ENCODE peak calls at places on chromosomes 11 and 22, in nine cellular contexts. One of them, this sample, is unnamed.

GRCh38 chr11:75384438-75385080 is 14.8 kb upstream of the RPS3 start:
- DNase-seq in PC-9: peak
- DNase-seq in B cell: peak
- DNase-seq in thoracic aorta: no peak
- DNase-seq in ovary: peak
- DNase-seq in fibroblast of pulmonary artery: peak
- DNase-seq in tibial nerve: peak
- DNase-seq in AG04450: no peak
- DNase-seq in adrenal gland: peak
- DNase-seq in this sample: peak

GRCh38 chr22:36860821-36861659 is at the start of gene NCF4:
- DNase-seq in adrenal gland: peak
- DNase-seq in ovary: no peak
- DNase-seq in B cell: peak
- DNase-seq in tibial nerve: peak
- DNase-seq in fibroblast of pulmonary artery: no peak
- DNase-seq in PC-9: peak
- DNase-seq in AG04450: no peak
- DNase-seq in thoracic aorta: peak
- DNase-seq in this sample: peak

GRCh38 chr11:79074547-79074946 is 366.3 kb downstream of the TENM4 start:
- DNase-seq in B cell: no peak
- DNase-seq in thoracic aorta: no peak
- DNase-seq in fibroblast of pulmonary artery: no peak
- DNase-seq in AG04450: no peak
- DNase-seq in PC-9: no peak
- DNase-seq in ovary: no peak
- DNase-seq in adrenal gland: no peak
- DNase-seq in tibial nerve: no peak
- DNase-seq in this sample: no peak

GRCh38 chr22:35140879-35141745 is 75.2 kb downstream of the ISX start:
- DNase-seq in ovary: no peak
- DNase-seq in AG04450: no peak
- DNase-seq in fibroblast of pulmonary artery: no peak
- DNase-seq in B cell: no peak
- DNase-seq in PC-9: peak
- DNase-seq in tibial nerve: no peak
- DNase-seq in adrenal gland: no peak
- DNase-seq in thoracic aorta: no peak
- DNase-seq in this sample: peak

GRCh38 chr11:133787379-133788103 is 57.8 kb downstream of the SPATA19 start:
- DNase-seq in tibial nerve: no peak
- DNase-seq in PC-9: no peak
- DNase-seq in thoracic aorta: no peak
- DNase-seq in fibroblast of pulmonary artery: no peak
- DNase-seq in ovary: no peak
- DNase-seq in AG04450: no peak
- DNase-seq in B cell: no peak
- DNase-seq in adrenal gland: no peak
- DNase-seq in this sample: no peak

GRCh38 chr11:106271126-106271525 is 193.7 kb downstream of the AASDHPPT start:
- DNase-seq in fibroblast of pulmonary artery: no peak
- DNase-seq in thoracic aorta: no peak
- DNase-seq in B cell: no peak
- DNase-seq in PC-9: no peak
- DNase-seq in AG04450: no peak
- DNase-seq in tibial nerve: no peak
- DNase-seq in adrenal gland: no peak
- DNase-seq in ovary: no peak
- DNase-seq in this sample: no peak

GRCh38 chr11:116879789-116880402 is 42.5 kb upstream of the APOA1 start:
- DNase-seq in ovary: no peak
- DNase-seq in thoracic aorta: no peak
- DNase-seq in B cell: no peak
- DNase-seq in PC-9: peak
- DNase-seq in tibial nerve: peak
- DNase-seq in fibroblast of pulmonary artery: peak
- DNase-seq in AG04450: peak
- DNase-seq in adrenal gland: no peak
- DNase-seq in this sample: peak

GRCh38 chr22:25940479-25940878 is 198.5 kb downstream of the MYO18B start:
- DNase-seq in thoracic aorta: no peak
- DNase-seq in adrenal gland: no peak
- DNase-seq in fibroblast of pulmonary artery: no peak
- DNase-seq in B cell: no peak
- DNase-seq in tibial nerve: no peak
- DNase-seq in ovary: no peak
- DNase-seq in PC-9: no peak
- DNase-seq in AG04450: no peak
- DNase-seq in this sample: no peak

GRCh38 chr11:8793114-8793777 is 110.7 kb downstream of the RPL27A start:
- DNase-seq in fibroblast of pulmonary artery: peak
- DNase-seq in adrenal gland: no peak
- DNase-seq in thoracic aorta: no peak
- DNase-seq in PC-9: no peak
- DNase-seq in tibial nerve: no peak
- DNase-seq in AG04450: no peak
- DNase-seq in B cell: no peak
- DNase-seq in ovary: no peak
- DNase-seq in this sample: no peak

GRCh38 chr11:8792636-8793035 is 110.0 kb downstream of the RPL27A start:
- DNase-seq in ovary: no peak
- DNase-seq in fibroblast of pulmonary artery: no peak
- DNase-seq in thoracic aorta: no peak
- DNase-seq in tibial nerve: no peak
- DNase-seq in PC-9: no peak
- DNase-seq in B cell: no peak
- DNase-seq in AG04450: no peak
- DNase-seq in adrenal gland: no peak
- DNase-seq in this sample: no peak

GRCh38 chr11:8796926-8797325 is 114.1 kb upstream of the AKIP1 start:
- DNase-seq in adrenal gland: no peak
- DNase-seq in ovary: no peak
- DNase-seq in AG04450: no peak
- DNase-seq in B cell: no peak
- DNase-seq in tibial nerve: no peak
- DNase-seq in PC-9: no peak
- DNase-seq in fibroblast of pulmonary artery: no peak
- DNase-seq in thoracic aorta: no peak
- DNase-seq in this sample: no peak

GRCh38 chr11:8794126-8794525 is 111.5 kb downstream of the RPL27A start:
- DNase-seq in ovary: no peak
- DNase-seq in thoracic aorta: no peak
- DNase-seq in PC-9: no peak
- DNase-seq in AG04450: no peak
- DNase-seq in fibroblast of pulmonary artery: no peak
- DNase-seq in B cell: no peak
- DNase-seq in tibial nerve: no peak
- DNase-seq in adrenal gland: no peak
- DNase-seq in this sample: no peak

DNA sequence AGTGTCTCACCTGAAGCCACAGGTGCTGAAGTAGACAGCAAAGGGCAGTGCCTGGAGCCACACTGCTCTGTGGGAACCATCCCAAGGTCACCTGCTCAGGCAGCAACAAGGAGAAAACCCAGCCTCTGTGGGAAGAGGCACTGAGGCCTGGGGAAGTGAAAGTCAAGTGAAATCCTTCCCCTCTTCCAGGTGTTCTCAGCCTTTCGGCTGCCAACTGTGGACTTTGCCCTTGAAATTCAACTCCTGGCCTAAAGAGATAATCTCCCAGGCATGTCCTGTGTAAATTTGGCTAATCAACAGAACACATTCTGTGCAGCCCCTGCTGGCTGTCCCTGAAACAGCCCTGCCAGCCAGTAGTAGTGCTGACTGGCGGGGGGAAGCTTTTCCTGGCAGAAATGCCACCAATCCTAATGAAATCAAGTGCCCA is 112.1 kb downstream of the RPL27A start:
- DNase-seq in PC-9: no peak
- DNase-seq in AG04450: no peak
- DNase-seq in ovary: no peak
- DNase-seq in B cell: no peak
- DNase-seq in adrenal gland: no peak
- DNase-seq in thoracic aorta: no peak
- DNase-seq in tibial nerve: no peak
- DNase-seq in fibroblast of pulmonary artery: no peak
- DNase-seq in this sample: no peak
- TF ChIP-seq CTCF in PC-9: peak
- TF ChIP-seq CTCF in AG04450: peak
- TF ChIP-seq CTCF in ovary: no peak
- TF ChIP-seq CTCF in B cell: no peak
- TF ChIP-seq CTCF in adrenal gland: peak
- TF ChIP-seq CTCF in thoracic aorta: no peak
- TF ChIP-seq CTCF in tibial nerve: no peak
- TF ChIP-seq CTCF in fibroblast of pulmonary artery: peak
- TF ChIP-seq CTCF in this sample: no peak

GRCh38 chr11:6270584-6271246 is 11.1 kb downstream of the CCKBR start:
- DNase-seq in ovary: no peak
- DNase-seq in PC-9: no peak
- DNase-seq in fibroblast of pulmonary artery: no peak
- DNase-seq in tibial nerve: no peak
- DNase-seq in adrenal gland: no peak
- DNase-seq in thoracic aorta: no peak
- DNase-seq in B cell: no peak
- DNase-seq in AG04450: no peak
- DNase-seq in this sample: no peak

GRCh38 chr11:6271598-6271997 is 12.0 kb downstream of the CCKBR start:
- DNase-seq in thoracic aorta: no peak
- DNase-seq in fibroblast of pulmonary artery: no peak
- DNase-seq in ovary: no peak
- DNase-seq in AG04450: no peak
- DNase-seq in B cell: no peak
- DNase-seq in adrenal gland: no peak
- DNase-seq in tibial nerve: no peak
- DNase-seq in PC-9: no peak
- DNase-seq in this sample: no peak

GRCh38 chr11:6273188-6273587 is 13.6 kb downstream of the CCKBR start:
- DNase-seq in thoracic aorta: no peak
- DNase-seq in fibroblast of pulmonary artery: no peak
- DNase-seq in PC-9: no peak
- DNase-seq in tibial nerve: no peak
- DNase-seq in ovary: no peak
- DNase-seq in B cell: no peak
- DNase-seq in AG04450: no peak
- DNase-seq in adrenal gland: no peak
- DNase-seq in this sample: no peak

GRCh38 chr11:6268811-6269210 is 9.2 kb downstream of the CCKBR start:
- DNase-seq in ovary: no peak
- DNase-seq in AG04450: no peak
- DNase-seq in PC-9: no peak
- DNase-seq in B cell: no peak
- DNase-seq in adrenal gland: no peak
- DNase-seq in tibial nerve: no peak
- DNase-seq in thoracic aorta: no peak
- DNase-seq in fibroblast of pulmonary artery: no peak
- DNase-seq in this sample: no peak

DNA sequence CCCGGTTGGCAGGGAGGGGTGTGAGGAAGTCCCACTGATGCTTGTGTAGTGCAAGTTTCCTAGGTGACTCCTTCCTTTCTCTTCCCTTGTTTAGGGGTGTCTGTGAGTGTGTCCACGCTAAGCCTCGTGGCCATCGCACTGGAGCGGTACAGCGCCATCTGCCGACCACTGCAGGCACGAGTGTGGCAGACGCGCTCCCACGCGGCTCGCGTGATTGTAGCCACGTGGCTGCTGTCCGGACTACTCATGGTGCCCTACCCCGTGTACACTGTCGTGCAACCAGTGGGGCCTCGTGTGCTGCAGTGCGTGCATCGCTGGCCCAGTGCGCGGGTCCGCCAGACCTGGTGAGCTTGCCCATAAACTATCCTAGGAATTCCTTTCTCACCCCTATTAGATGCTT is 10.4 kb downstream of the CCKBR start:
- DNase-seq in B cell: no peak
- DNase-seq in AG04450: no peak
- DNase-seq in tibial nerve: no peak
- DNase-seq in ovary: no peak
- DNase-seq in fibroblast of pulmonary artery: no peak
- DNase-seq in PC-9: no peak
- DNase-seq in adrenal gland: no peak
- DNase-seq in thoracic aorta: no peak
- DNase-seq in this sample: no peak
- TF ChIP-seq CTCF in B cell: no peak
- TF ChIP-seq CTCF in AG04450: no peak
- TF ChIP-seq CTCF in tibial nerve: no peak
- TF ChIP-seq CTCF in ovary: no peak
- TF ChIP-seq CTCF in fibroblast of pulmonary artery: no peak
- TF ChIP-seq CTCF in PC-9: no peak
- TF ChIP-seq CTCF in adrenal gland: no peak
- TF ChIP-seq CTCF in thoracic aorta: no peak
- TF ChIP-seq CTCF in this sample: no peak

DNA sequence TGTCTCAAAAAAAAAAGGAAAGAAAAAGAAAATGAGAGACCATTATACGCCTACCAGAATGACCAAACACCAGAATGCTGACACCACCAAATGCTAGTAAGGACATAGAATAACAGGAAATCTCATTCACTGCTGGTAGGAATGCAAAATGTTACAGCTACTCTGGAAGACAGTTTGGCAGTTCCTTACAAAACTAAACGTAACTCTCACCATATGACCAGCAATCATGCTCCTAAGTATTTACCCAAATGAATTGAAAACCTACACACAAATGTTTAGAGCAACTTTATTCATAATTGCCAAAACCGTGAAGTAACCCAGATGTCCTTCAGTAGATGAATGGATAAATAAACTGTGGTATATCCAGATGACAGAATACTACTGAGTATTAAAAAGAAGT is 7.2 kb downstream of the CHKA start:
- DNase-seq in B cell: no peak
- DNase-seq in ovary: no peak
- DNase-seq in adrenal gland: no peak
- DNase-seq in thoracic aorta: no peak
- DNase-seq in PC-9: no peak
- DNase-seq in AG04450: peak
- DNase-seq in tibial nerve: no peak
- DNase-seq in fibroblast of pulmonary artery: peak
- DNase-seq in this sample: no peak
- TF ChIP-seq CTCF in B cell: no peak
- TF ChIP-seq CTCF in ovary: no peak
- TF ChIP-seq CTCF in adrenal gland: peak
- TF ChIP-seq CTCF in thoracic aorta: no peak
- TF ChIP-seq CTCF in PC-9: no peak
- TF ChIP-seq CTCF in AG04450: peak
- TF ChIP-seq CTCF in tibial nerve: no peak
- TF ChIP-seq CTCF in fibroblast of pulmonary artery: no peak
- TF ChIP-seq CTCF in this sample: no peak

DNA sequence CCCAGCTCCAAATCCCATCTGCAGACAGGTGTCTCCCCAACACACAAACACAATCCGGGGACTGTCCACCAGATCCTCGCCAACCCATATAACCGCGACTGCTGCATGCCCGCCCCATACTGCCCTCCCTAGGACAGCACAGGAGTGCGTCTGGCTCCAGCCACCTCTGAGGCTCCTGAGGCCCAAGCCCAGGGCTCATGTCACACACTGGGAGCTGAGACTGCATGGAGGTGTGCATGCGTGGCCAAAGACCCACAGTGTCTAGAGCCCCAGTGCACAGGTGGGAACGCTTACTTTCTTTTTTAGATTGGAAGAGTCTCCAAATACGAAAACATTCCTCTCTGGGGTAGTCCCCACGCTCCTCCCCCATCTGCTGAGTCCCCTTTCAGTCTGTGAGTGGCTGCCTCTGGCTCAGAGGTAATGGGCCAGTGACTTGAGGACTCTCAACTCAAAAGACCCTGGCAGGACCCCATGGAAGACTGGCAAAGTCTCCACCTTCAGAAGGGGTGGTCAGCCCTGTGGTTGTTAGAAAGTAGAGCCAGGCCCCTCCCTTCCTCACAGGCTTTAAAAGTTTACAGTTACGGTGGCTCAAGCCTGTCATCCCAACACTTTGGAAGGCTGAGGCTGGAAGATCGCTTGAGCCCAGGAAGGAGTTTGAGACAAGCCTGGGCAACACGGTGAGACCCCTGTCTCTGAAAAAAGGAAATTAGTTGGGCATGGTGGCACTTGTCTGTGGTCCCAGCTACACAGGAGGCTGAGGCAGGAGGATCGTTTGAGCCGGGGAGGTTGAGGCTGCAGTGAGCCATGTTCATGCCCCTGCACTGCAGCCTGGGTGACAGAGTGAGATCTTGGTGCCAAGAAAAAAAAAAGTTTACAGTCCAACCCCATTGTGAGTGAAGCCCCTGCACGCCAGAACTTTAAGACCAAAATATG is 2.3 kb downstream of the CBX7 start:
- DNase-seq in PC-9: no peak
- DNase-seq in thoracic aorta: no peak
- DNase-seq in fibroblast of pulmonary artery: no peak
- DNase-seq in tibial nerve: no peak
- DNase-seq in adrenal gland: no peak
- DNase-seq in AG04450: no peak
- DNase-seq in ovary: peak
- DNase-seq in B cell: no peak
- DNase-seq in this sample: no peak
- TF ChIP-seq CTCF in PC-9: no peak
- TF ChIP-seq CTCF in thoracic aorta: no peak
- TF ChIP-seq CTCF in fibroblast of pulmonary artery: no peak
- TF ChIP-seq CTCF in tibial nerve: no peak
- TF ChIP-seq CTCF in adrenal gland: no peak
- TF ChIP-seq CTCF in AG04450: no peak
- TF ChIP-seq CTCF in ovary: no peak
- TF ChIP-seq CTCF in B cell: no peak
- TF ChIP-seq CTCF in this sample: no peak

This sample was measured in GM13976.